ENCODE peak calls at places on chromosomes 16 and 17, in ten cellular contexts. S, W, H, L, X, F, N, U, D and K are unnamed samples.

GRCh38 chr17:48570325-48571023 is 7.7 kb downstream of the HOXB4 start:
- DNase-seq in D (no peak), N (peak; percentile 24), S (no peak), H (no peak), L (no peak), W (no peak), U (no peak), X (no peak), F (no peak), K (no peak)

GRCh38 chr17:16969931-16970906 is 1.7 kb downstream of the TNFRSF13B start:
- DNase-seq in H (no peak), S (no peak), N (no peak), X (no peak), D (peak; percentile 53), U (no peak), L (no peak), W (no peak), F (no peak), K (no peak)

GRCh38 chr17:40598021-40598927 is 33.0 kb upstream of the CCR7 start:
- DNase-seq in H (no peak), X (no peak), L (no peak), W (no peak), F (peak; percentile 42), D (no peak), U (no peak), N (no peak), S (no peak), K (no peak)

GRCh38 chr17:66540131-66540781 is 237.8 kb downstream of the PRKCA start:
- DNase-seq in N (no peak), X (no peak), W (no peak), F (peak; percentile 68), U (peak; percentile 20), S (peak; percentile 72), L (no peak), H (peak; percentile 58), D (no peak), K (no peak)

GRCh38 chr17:58367462-58367861 is 15.5 kb upstream of the SUPT4H1 start:
- DNase-seq in S (no peak), F (no peak), N (no peak), W (no peak), X (no peak), U (no peak), D (no peak), L (no peak), H (no peak), K (no peak)

GRCh38 chr16:75204410-75204758 is 2.6 kb downstream of the CTRB2 start:
- DNase-seq in W (no peak), L (no peak), N (no peak), U (no peak), X (no peak), D (no peak), S (no peak), F (no peak), H (no peak), K (no peak)

GRCh38 chr16:56945847-56946527 is 14.0 kb downstream of the HERPUD1 start:
- DNase-seq in H (no peak), F (no peak), X (no peak), N (no peak), W (no peak), U (no peak), S (no peak), L (no peak), D (no peak), K (no peak)

GRCh38 chr17:38550661-38551060 is 55.1 kb downstream of the SRCIN1 start:
- DNase-seq in U (no peak), L (no peak), X (no peak), W (no peak), S (no peak), D (no peak), N (peak; percentile 93), H (peak; percentile 93), F (peak; percentile 61), K (no peak)

GRCh38 chr16:77376358-77376757 is 58.5 kb downstream of the ADAMTS18 start:
- DNase-seq in F (no peak), S (no peak), D (no peak), U (peak; percentile 23), W (no peak), N (no peak), L (no peak), X (peak; percentile 19), H (no peak), K (no peak)

GRCh38 chr17:82226809-82227628 is 1.8 kb upstream of the SLC16A3 start:
- DNase-seq in D (no peak), W (no peak), H (no peak), S (no peak), U (no peak), F (no peak), L (no peak), N (no peak), X (no peak), K (no peak)

GRCh38 chr16:19583665-19584300 is 28.3 kb downstream of the VPS35L start:
- DNase-seq in W (peak; percentile 30), H (peak; percentile 71), L (no peak), F (no peak), X (peak; percentile 40), U (peak; percentile 58), D (no peak), S (peak; percentile 77), N (peak; percentile 34), K (no peak)

GRCh38 chr17:45147102-45147580 is 1.1 kb upstream of the HEXIM1 start:
- DNase-seq in S (no peak), D (no peak), H (peak; percentile 61), U (peak; percentile 87), W (peak; percentile 66), L (no peak), X (no peak), F (no peak), N (no peak), K (no peak)

GRCh38 chr17:17877548-17878358 is 41.0 kb upstream of the SREBF1 start:
- DNase-seq in X (peak; percentile 40), D (no peak), N (peak; percentile 89), W (no peak), L (peak; percentile 42), H (peak; percentile 39), U (no peak), F (peak; percentile 86), S (no peak), K (no peak)

GRCh38 chr16:60755907-60756306 is 1280.3 kb downstream of the CDH8 start:
- DNase-seq in F (no peak), X (no peak), L (no peak), H (peak; percentile 28), W (no peak), N (no peak), U (no peak), S (no peak), D (no peak), K (no peak)

GRCh38 chr16:81693467-81694303 is 85.4 kb upstream of the PLCG2 start:
- DNase-seq in X (no peak), H (no peak), F (no peak), N (no peak), D (peak; percentile 59), U (no peak), L (no peak), S (no peak), W (no peak), K (no peak)
- TF ChIP-seq CTCF in X (no peak), H (no peak), F (no peak), N (no peak), D (no peak), U (no peak), L (no peak), S (no peak), W (no peak), K (no peak)

GRCh38 chr17:2050246-2050866 is 4.5 kb upstream of the HIC1 start:
- DNase-seq in X (peak; percentile 66), N (peak; percentile 75), H (peak; percentile 70), D (no peak), F (no peak), L (no peak), W (peak; percentile 57), U (peak; percentile 44), S (no peak), K (no peak)

GRCh38 chr17:2049333-2050245 is 5.3 kb upstream of the HIC1 start:
- DNase-seq in W (peak; percentile 74), H (peak; percentile 75), D (peak; percentile 92), L (no peak), N (peak; percentile 90), S (no peak), F (peak; percentile 89), X (peak; percentile 90), U (peak; percentile 63), K (no peak)

GRCh38 chr17:2051388-2052237 is 3.3 kb upstream of the HIC1 start:
- DNase-seq in N (peak; percentile 41), F (no peak), U (no peak), D (no peak), W (no peak), X (no peak), L (no peak), H (no peak), S (no peak), K (no peak)

GRCh38 chr17:2048805-2049204 is 6.1 kb upstream of the HIC1 start:
- DNase-seq in N (peak; percentile 28), X (no peak), W (no peak), S (no peak), L (no peak), D (no peak), U (no peak), H (no peak), F (no peak), K (no peak)

GRCh38 chr17:2050871-2051387 is 4.0 kb upstream of the HIC1 start:
- DNase-seq in S (no peak), D (no peak), L (no peak), W (no peak), X (no peak), N (peak; percentile 62), F (no peak), H (peak; percentile 52), U (no peak), K (no peak)
- H3K4me3 ChIP-seq in S (peak overlapping the region; percentile 49), D (peak overlapping the region; percentile 85), L (peak overlapping the region; percentile 36), W (peak overlapping the region; percentile 70), X (peak overlapping the region; percentile 60), N (no peak overlapping the region), F (peak overlapping the region; percentile 48), H (peak overlapping the region; percentile 27), U (no peak overlapping the region), K (peak overlapping the region; percentile 66)

DNA sequence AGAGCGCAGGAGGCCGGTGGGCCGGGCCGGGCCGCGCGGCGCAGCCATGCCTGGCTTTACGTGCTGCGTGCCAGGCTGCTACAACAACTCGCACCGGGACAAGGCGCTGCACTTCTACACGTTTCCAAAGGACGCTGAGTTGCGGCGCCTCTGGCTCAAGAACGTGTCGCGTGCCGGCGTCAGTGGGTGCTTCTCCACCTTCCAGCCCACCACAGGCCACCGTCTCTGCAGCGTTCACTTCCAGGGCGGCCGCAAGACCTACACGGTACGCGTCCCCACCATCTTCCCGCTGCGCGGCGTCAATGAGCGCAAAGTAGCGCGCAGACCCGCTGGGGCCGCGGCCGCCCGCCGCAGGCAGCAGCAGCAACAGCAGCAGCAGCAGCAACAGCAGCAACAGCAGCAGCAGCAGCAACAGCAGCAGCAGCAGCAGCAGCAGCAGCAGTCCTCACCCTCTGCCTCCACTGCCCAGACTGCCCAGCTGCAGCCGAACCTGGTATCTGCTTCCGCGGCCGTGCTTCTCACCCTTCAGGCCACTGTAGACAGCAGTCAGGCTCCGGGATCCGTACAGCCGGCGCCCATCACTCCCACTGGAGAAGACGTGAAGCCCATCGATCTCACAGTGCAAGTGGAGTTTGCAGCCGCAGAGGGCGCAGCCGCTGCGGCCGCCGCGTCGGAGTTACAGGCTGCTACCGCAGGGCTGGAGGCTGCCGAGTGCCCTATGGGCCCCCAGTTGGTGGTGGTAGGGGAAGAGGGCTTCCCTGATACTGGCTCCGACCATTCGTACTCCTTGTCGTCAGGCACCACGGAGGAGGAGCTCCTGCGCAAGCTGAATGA is 606 bp downstream of the THAP11 start:
- DNase-seq in F (no peak), H (peak; percentile 46), X (peak; percentile 59), N (peak; percentile 58), L (no peak), U (peak; percentile 82), S (peak; percentile 61), W (no peak), D (no peak), K (no peak)
- TF ChIP-seq CTCF in F (no peak), H (peak; percentile 31), X (no peak), N (no peak), L (peak; percentile 12), U (peak; percentile 21), S (peak; percentile 59), W (no peak), D (peak; percentile 21), K (peak; percentile 36)

GRCh38 chr17:14245002-14245401 is 8.3 kb upstream of the CDRT15 start:
- DNase-seq in D (no peak), W (no peak), L (no peak), X (no peak), U (no peak), H (no peak), S (no peak), N (no peak), F (no peak), K (no peak)
- H3K4me3 ChIP-seq in D (no peak overlapping the region), W (no peak overlapping the region), L (no peak overlapping the region), X (no peak overlapping the region), U (no peak overlapping the region), H (no peak overlapping the region), S (no peak overlapping the region), N (no peak overlapping the region), F (no peak overlapping the region), K (no peak overlapping the region)